ENCODE peak calls at places on chromosomes 11 and 22, in eight cellular contexts. O, M, A, J, N, P, I and Z are unnamed samples.

GRCh38 chr11:31421840-31422239 is 52.2 kb downstream of the DNAJC24 start:
- DNase-seq in O (no peak), N (no peak), M (no peak), I (no peak), P (no peak), J (no peak), A (no peak), Z (no peak)

GRCh38 chr22:39486951-39487825 is 14.9 kb upstream of the MIEF1 start:
- DNase-seq in O (no peak), I (no peak), N (no peak), J (no peak), M (no peak), A (no peak), P (no peak), Z (no peak)

GRCh38 chr11:818396-819128 is at the start of gene PNPLA2:
- DNase-seq in J (no peak), I (no peak), P (no peak), A (no peak), N (no peak), O (no peak), M (no peak), Z (no peak)

GRCh38 chr22:38177926-38178604 is 3.6 kb downstream of the PLA2G6 start:
- DNase-seq in N (no peak), P (peak), A (peak), I (peak), M (no peak), O (peak), J (peak), Z (peak)

GRCh38 chr11:106950067-106950491 is 68.2 kb downstream of the GUCY1A2 start:
- DNase-seq in J (no peak), O (peak), A (peak), N (no peak), I (no peak), P (no peak), M (no peak), Z (no peak)

GRCh38 chr11:43582837-43583462 is 97.6 kb upstream of the HSD17B12 start:
- DNase-seq in N (no peak), J (no peak), O (no peak), P (no peak), M (no peak), A (no peak), I (no peak), Z (no peak)

GRCh38 chr11:67119577-67120391 is 721 bp downstream of the KDM2A start:
- DNase-seq in I (no peak), J (no peak), M (no peak), N (peak), O (peak), A (peak), P (no peak), Z (peak)

GRCh38 chr11:67415501-67416304 is at the start of gene CARNS1:
- DNase-seq in J (no peak), M (no peak), O (no peak), N (no peak), I (no peak), A (no peak), P (no peak), Z (no peak)

GRCh38 chr11:34343153-34343552 is 14.7 kb downstream of the ABTB2 start:
- DNase-seq in N (no peak), M (no peak), O (peak), P (peak), J (peak), A (no peak), I (peak), Z (no peak)

GRCh38 chr11:14892036-14892556 is at the start of gene CYP2R1:
- DNase-seq in P (peak), I (peak), A (peak), M (peak), N (peak), J (peak), O (peak), Z (peak)

GRCh38 chr11:96090711-96091110 is 166.8 kb upstream of the MTMR2 start:
- DNase-seq in A (no peak), O (peak), M (no peak), J (no peak), I (peak), N (no peak), P (peak), Z (no peak)

GRCh38 chr22:20258584-20259335 is 9.4 kb downstream of the RTN4R start:
- DNase-seq in I (no peak), N (no peak), M (no peak), A (peak), O (no peak), J (no peak), P (no peak), Z (peak)

GRCh38 chr11:3022982-3023381 is 30.9 kb upstream of the NAP1L4 start:
- DNase-seq in M (no peak), O (peak), I (peak), J (no peak), N (no peak), A (peak), P (peak), Z (no peak)

GRCh38 chr11:64755681-64756361 is 4.0 kb downstream of the PYGM start:
- DNase-seq in A (no peak), M (no peak), N (no peak), O (no peak), J (no peak), P (no peak), I (no peak), Z (no peak)

GRCh38 chr22:35961480-35961902 is 67.1 kb downstream of the RBFOX2 start:
- DNase-seq in O (peak), I (no peak), N (no peak), M (no peak), J (peak), A (peak), P (peak), Z (peak)

GRCh38 chr11:43920598-43921419 is 21.6 kb upstream of the C11orf96 start:
- DNase-seq in J (peak), N (no peak), O (peak), A (peak), I (peak), M (no peak), P (peak), Z (no peak)